ENCODE peak calls at places on chromosomes 7 and 10, in four cellular contexts. M is GM23248, Z is aorta, G is transverse colon. F is an unnamed sample. For H3K4me1, the result is how much of the 10 kb centered on the place peaks cover.

GRCh38 chr7:111840528-111840927 is 278.2 kb upstream of the IMMP2L start:
- DNase-seq in M (no peak), Z (no peak), G (no peak), F (no peak)

GRCh38 chr7:133428876-133429275 is 176.0 kb downstream of the EXOC4 start:
- DNase-seq in M (no peak), Z (no peak), G (no peak), F (no peak)

GRCh38 chr10:110361800-110362456 is 57.2 kb upstream of the SMNDC1 start:
- DNase-seq in M (no peak), Z (no peak), G (no peak), F (no peak)

GRCh38 chr7:113263749-113264148 is 145.4 kb upstream of the SMIM30 start:
- DNase-seq in M (no peak), Z (no peak), G (no peak), F (no peak)

GRCh38 chr10:84140036-84140379 is 699 bp downstream of the GHITM start:
- DNase-seq in M (peak), Z (no peak), G (no peak), F (peak)

GRCh38 chr10:86056632-86057031 is 310.0 kb downstream of the GRID1 start:
- DNase-seq in M (no peak), Z (no peak), G (no peak), F (no peak)

GRCh38 chr10:14923972-14924371 is 29.9 kb downstream of the DCLRE1C start:
- DNase-seq in M (no peak), Z (no peak), G (no peak), F (no peak)

GRCh38 chr7:106222545-106222944 is 62.2 kb downstream of the NAMPT start:
- DNase-seq in M (no peak), Z (no peak), G (no peak), F (no peak)

GRCh38 chr10:71569775-71570588 is 149.6 kb downstream of the C10orf105 start:
- DNase-seq in M (peak), Z (peak), G (peak), F (peak)

GRCh38 chr10:122498521-122498920 is 37.2 kb downstream of the HTRA1 start:
- DNase-seq in M (peak), Z (peak), G (no peak), F (no peak)
- H3K4me1 ChIP-seq in M (under half), Z (under half), G (under half), F (under half)

DNA sequence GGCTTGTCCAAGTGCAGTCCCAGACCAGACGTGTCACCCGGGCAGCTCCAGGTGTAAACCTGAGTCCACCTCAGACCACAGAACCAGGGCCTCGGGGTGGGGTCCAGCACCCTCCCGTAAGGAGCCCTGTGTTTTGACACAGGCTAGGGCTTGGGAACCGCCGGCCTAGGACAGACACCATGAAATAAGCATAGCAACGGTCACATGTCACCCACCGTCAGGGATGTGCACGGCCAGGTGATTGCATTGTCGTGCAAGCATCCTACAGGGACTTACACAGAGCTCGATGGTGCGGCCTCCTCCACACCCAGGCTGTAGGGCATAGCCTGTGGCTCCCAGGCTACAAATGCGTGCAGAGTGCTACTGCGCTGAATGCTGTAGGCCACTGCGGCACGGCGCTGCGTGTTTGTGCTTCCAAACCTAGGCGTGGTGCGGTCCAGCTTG is 10.6 kb downstream of the ZFAND2A start:
- DNase-seq in M (no peak), Z (peak), G (no peak), F (peak)
- H3K4me1 ChIP-seq in M (under half), Z (under half), G (under half), F (under half)

GRCh38 chr7:47423196-47423595 is 158.7 kb downstream of the TNS3 start:
- DNase-seq in M (no peak), Z (no peak), G (no peak), F (no peak)

GRCh38 chr7:47428052-47428779 is 153.7 kb downstream of the TNS3 start:
- DNase-seq in M (no peak), Z (no peak), G (no peak), F (no peak)

GRCh38 chr7:47422631-47423030 is 159.3 kb downstream of the TNS3 start:
- DNase-seq in M (no peak), Z (no peak), G (no peak), F (no peak)

GRCh38 chr7:47427046-47427643 is 154.8 kb downstream of the TNS3 start:
- DNase-seq in M (no peak), Z (no peak), G (no peak), F (no peak)

GRCh38 chr7:47424523-47424922 is 157.4 kb downstream of the TNS3 start:
- DNase-seq in M (no peak), Z (no peak), G (no peak), F (no peak)
- H3K4me1 ChIP-seq in M (under half), Z (under half), G (under half), F (under half)

DNA sequence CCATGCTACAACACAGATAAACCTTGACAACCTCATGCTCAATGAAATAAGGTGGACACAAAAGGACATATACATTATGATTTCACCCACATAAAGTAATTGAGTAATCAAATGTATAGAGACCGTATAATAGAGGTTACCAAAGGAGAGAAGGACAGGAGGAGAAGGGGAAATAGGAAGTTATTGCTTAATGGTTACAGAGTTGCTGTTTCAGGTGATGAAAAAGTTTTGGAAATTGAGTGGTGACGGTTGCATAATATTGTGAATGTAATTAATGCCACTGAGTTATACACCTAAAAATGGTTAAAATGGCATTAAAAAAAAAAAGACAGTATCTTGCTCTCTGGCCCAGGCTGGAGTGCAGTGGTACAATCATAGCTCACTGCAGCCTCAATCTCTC is 1.5 kb upstream of the OGDH start:
- DNase-seq in M (no peak), Z (no peak), G (no peak), F (no peak)
- H3K4me1 ChIP-seq in M (under half), Z (under half), G (under half), F (under half)

GRCh38 chr10:49273626-49274025 is 25.3 kb upstream of the C10orf71 start:
- DNase-seq in M (no peak), Z (no peak), G (no peak), F (no peak)
- H3K4me1 ChIP-seq in M (under half), Z (under half), G (under half), F (under half)

GRCh38 chr10:130994845-130995244 is 316.7 kb downstream of the TCERG1L start:
- DNase-seq in M (no peak), Z (no peak), G (no peak), F (no peak)
- H3K4me1 ChIP-seq in M (under half), Z (under half), G (under half), F (under half)

GRCh38 chr7:47509571-47509970 is 72.3 kb downstream of the TNS3 start:
- DNase-seq in M (no peak), Z (no peak), G (no peak), F (no peak)

GRCh38 chr7:47506716-47507354 is 75.1 kb downstream of the TNS3 start:
- DNase-seq in M (no peak), Z (peak), G (no peak), F (no peak)

GRCh38 chr7:47505317-47506007 is 76.4 kb downstream of the TNS3 start:
- DNase-seq in M (no peak), Z (peak), G (no peak), F (no peak)

GRCh38 chr7:47508389-47509380 is 73.2 kb downstream of the TNS3 start:
- DNase-seq in M (no peak), Z (no peak), G (no peak), F (no peak)

GRCh38 chr7:47507514-47507913 is 74.4 kb downstream of the TNS3 start:
- DNase-seq in M (no peak), Z (peak), G (no peak), F (peak)
- H3K4me1 ChIP-seq in M (under half), Z (under half), G (under half), F (under half)

DNA sequence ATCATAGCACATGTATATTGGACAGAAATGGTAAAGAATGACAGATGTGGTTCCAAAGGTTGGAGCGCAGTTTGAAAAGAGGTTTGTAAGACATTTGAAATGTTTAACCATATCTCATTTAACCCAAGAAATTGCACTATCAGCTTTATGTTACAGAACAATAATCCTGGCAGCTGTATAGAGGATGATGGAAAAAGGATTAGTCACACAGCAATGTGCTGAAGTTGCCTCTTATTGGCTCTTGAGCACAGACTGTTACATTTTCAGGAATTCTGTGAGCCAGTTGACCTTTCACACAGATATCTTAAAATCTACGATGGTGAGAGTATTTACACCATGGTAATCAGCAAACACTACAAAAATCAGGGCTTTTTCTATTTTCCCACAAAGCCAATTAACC is 3.9 kb downstream of the COG5 start:
- DNase-seq in M (peak), Z (no peak), G (no peak), F (no peak)
- H3K4me1 ChIP-seq in M (under half), Z (under half), G (under half), F (under half)

DNA sequence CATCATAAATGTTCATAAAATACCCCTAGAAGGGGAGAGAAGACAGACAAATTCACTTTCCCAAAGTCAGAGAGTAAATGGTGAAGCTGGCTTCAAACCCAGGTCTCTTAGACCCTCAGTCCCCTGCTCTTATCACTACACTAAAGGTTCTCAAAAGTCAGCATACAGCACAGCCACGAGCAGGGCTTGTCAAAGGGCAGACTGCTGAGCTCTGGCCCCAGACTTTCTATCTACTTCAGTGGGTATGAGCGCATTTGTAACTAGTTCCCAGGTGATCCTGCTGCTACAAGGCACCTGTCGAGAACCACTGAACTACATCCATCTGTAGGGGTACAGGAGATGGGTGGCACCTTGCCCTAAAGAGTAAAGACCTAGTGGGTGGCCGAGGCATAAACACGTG is 91.5 kb downstream of the SORBS1 start:
- DNase-seq in M (no peak), Z (no peak), G (no peak), F (no peak)
- H3K4me1 ChIP-seq in M (under half), Z (under half), G (under half), F (half or more)